ENCODE peak calls at places on chromosomes 1 and 21, in five cellular contexts. H is CD4-positive, alpha-beta T cell; D is CD8-positive, alpha-beta T cell; K is BJ; G is heart right ventricle. O is an unnamed sample.

GRCh38 chr1:221776495-221777413 is 34.9 kb upstream of the DUSP10 start:
- DNase-seq in H (no peak), G (no peak), K (no peak), D (no peak), O (no peak)

GRCh38 chr1:28323720-28324119 is 5.1 kb upstream of the MED18 start:
- DNase-seq in H (no peak), G (no peak), K (no peak), D (no peak), O (no peak)

GRCh38 chr1:38178236-38178635 is 131.6 kb upstream of the POU3F1 start:
- DNase-seq in K (no peak), D (no peak), G (no peak), H (no peak), O (no peak)

GRCh38 chr1:25343872-25344271 is 5.7 kb downstream of the TMEM50A start:
- DNase-seq in D (no peak), H (no peak), G (no peak), K (peak; percentile 70), O (no peak)

GRCh38 chr1:157505481-157506272 is 46.6 kb downstream of the FCRL5 start:
- DNase-seq in H (peak; percentile 5), G (peak; percentile 19), K (no peak), D (peak; percentile 19), O (peak; percentile 67)

GRCh38 chr1:212218911-212219310 is 66.3 kb upstream of the PPP2R5A start:
- DNase-seq in H (no peak), G (no peak), D (no peak), K (peak; percentile 66), O (no peak)

GRCh38 chr1:53091841-53092645 is 30.0 kb downstream of the PODN start:
- DNase-seq in D (no peak), K (no peak), H (no peak), G (peak; percentile 74), O (no peak)

GRCh38 chr1:246459213-246459612 is 47.9 kb downstream of the SMYD3 start:
- DNase-seq in D (no peak), G (no peak), H (no peak), K (no peak), O (no peak)

GRCh38 chr1:227316941-227317540 is 1.3 kb downstream of the CDC42BPA start:
- DNase-seq in G (no peak), H (no peak), K (no peak), D (no peak), O (no peak)

GRCh38 chr1:239455743-239456142 is 69.4 kb downstream of the CHRM3 start:
- DNase-seq in G (no peak), D (no peak), H (no peak), K (no peak), O (no peak)

GRCh38 chr21:42378418-42378817 is 12.1 kb upstream of the TFF1 start:
- DNase-seq in K (no peak), D (no peak), H (no peak), G (no peak), O (no peak)

GRCh38 chr1:33348676-33349080 is 27.8 kb upstream of the A3GALT2 start:
- DNase-seq in G (no peak), K (no peak), D (no peak), H (no peak), O (no peak)

GRCh38 chr1:56710646-56711045 is 65.5 kb downstream of the PRKAA2 start:
- DNase-seq in K (peak; percentile 43), H (no peak), G (no peak), D (no peak), O (no peak)

GRCh38 chr1:172746091-172746949 is 87.4 kb downstream of the FASLG start:
- DNase-seq in G (no peak), H (no peak), K (peak; percentile 94), D (peak; percentile 30), O (no peak)

GRCh38 chr1:227583354-227583753 is 20.0 kb downstream of the ZNF678 start:
- DNase-seq in G (no peak), K (no peak), D (no peak), H (no peak), O (no peak)

GRCh38 chr1:52032785-52033131 is 852 bp downstream of the KTI12 start:
- DNase-seq in K (no peak), H (no peak), D (peak; percentile 6), G (peak; percentile 11), O (no peak)

GRCh38 chr1:39081266-39082139 is 55.4 kb downstream of the NDUFS5 start:
- DNase-seq in G (no peak), D (no peak), H (no peak), K (no peak), O (peak; percentile 38)

GRCh38 chr1:225318706-225319575 is 108.9 kb downstream of the LBR start:
- DNase-seq in G (peak; percentile 10), K (no peak), D (no peak), H (no peak), O (no peak)

GRCh38 chr1:205423248-205423647 is 1.4 kb upstream of the LEMD1 start:
- DNase-seq in K (no peak), H (no peak), D (no peak), G (no peak), O (no peak)

GRCh38 chr1:110749960-110750359 is 75.2 kb upstream of the KCNA3 start:
- DNase-seq in D (no peak), H (no peak), K (no peak), G (no peak), O (no peak)

GRCh38 chr1:111878649-111879048 is 110.8 kb downstream of the KCND3 start:
- DNase-seq in G (no peak), D (no peak), H (no peak), K (no peak), O (no peak)

GRCh38 chr1:205442051-205442721 is 13.7 kb downstream of the BLACAT1 start:
- DNase-seq in G (no peak), H (no peak), D (no peak), K (no peak), O (no peak)

GRCh38 chr1:17866451-17867029 is 111.4 kb downstream of the ACTL8 start:
- DNase-seq in G (no peak), D (no peak), K (peak; percentile 80), H (no peak), O (no peak)

GRCh38 chr1:212520746-212521145 is 87.8 kb upstream of the ATF3 start:
- DNase-seq in D (no peak), H (no peak), K (no peak), G (no peak), O (no peak)

GRCh38 chr1:223717695-223718363 is 5.5 kb downstream of the CAPN2 start:
- DNase-seq in H (no peak), D (no peak), K (no peak), G (no peak), O (no peak)

GRCh38 chr1:172948457-172948856 is 102.3 kb downstream of the TNFSF18 start:
- DNase-seq in K (no peak), G (no peak), H (no peak), D (peak; percentile 9), O (no peak)

GRCh38 chr1:234768569-234769283 is 158.7 kb upstream of the IRF2BP2 start:
- DNase-seq in H (no peak), D (no peak), G (no peak), K (no peak), O (no peak)

GRCh38 chr1:203044546-203044975 is 18.3 kb downstream of the PPFIA4 start:
- DNase-seq in K (no peak), G (no peak), H (no peak), D (no peak), O (no peak)

GRCh38 chr1:212749924-212750535 is 41.5 kb downstream of the NSL1 start:
- DNase-seq in H (no peak), D (no peak), K (no peak), G (no peak), O (peak; percentile 41)

GRCh38 chr1:59193443-59194093 is 103.3 kb upstream of the FGGY start:
- DNase-seq in K (no peak), H (no peak), G (no peak), D (no peak), O (no peak)

GRCh38 chr1:44890007-44890406 is 47.0 kb upstream of the PTCH2 start:
- DNase-seq in K (no peak), G (no peak), H (no peak), D (no peak), O (no peak)

GRCh38 chr1:25193151-25193742 is 39.1 kb downstream of the SYF2 start:
- DNase-seq in K (no peak), D (no peak), H (no peak), G (no peak), O (no peak)

GRCh38 chr1:161725888-161726630 is 4.7 kb downstream of the FCRLB start:
- DNase-seq in H (peak; percentile 10), K (no peak), D (peak; percentile 17), G (peak; percentile 49), O (no peak)

DNA sequence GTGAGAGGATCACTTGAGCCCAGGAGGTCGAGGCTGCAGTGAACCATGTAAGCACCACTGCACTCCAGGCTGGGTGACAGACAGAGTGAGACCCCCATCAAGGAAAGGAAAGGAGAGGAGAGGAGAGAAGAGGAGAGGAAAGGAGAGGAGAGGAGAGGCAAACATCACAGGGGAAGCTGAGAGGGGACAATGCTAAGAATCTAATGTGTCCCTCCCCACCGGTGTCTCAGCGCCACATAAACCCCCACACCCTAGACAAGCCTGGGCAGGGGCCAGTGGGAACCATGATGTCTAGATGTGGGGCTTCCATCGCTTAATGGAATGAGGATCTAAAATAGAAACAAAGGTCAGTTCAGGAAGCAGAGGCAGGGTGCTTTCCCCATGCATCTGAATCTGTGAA is 16.1 kb upstream of the LAPTM5 start:
- DNase-seq in G (no peak), H (no peak), D (no peak), K (no peak), O (no peak)
- TF ChIP-seq CTCF in G (no peak), H (no peak), D (no peak), K (no peak), O (no peak)

DNA sequence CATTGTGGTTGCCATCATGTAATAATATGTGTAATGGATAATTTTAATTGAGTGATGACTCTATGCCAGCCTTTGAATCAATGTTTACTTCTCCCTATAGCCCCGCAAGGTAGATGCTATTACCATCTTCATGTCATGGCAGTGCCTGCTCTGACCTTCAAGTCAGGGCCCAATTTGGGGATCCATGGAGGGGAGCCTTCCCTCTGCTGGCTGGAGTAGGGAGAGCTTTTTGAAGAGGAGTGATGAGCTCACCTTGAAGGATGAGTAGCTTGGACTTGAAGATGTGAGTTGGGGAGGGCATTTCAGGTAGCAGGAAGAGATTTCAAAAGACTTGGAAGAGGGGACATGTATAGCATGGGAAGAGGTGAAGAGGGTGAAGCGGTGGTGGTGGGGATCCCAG is 189.2 kb downstream of the FOXD2 start:
- DNase-seq in H (no peak), D (no peak), K (no peak), G (no peak), O (no peak)
- TF ChIP-seq CTCF in H (no peak), D (no peak), K (no peak), G (no peak), O (no peak)

GRCh38 chr1:109396971-109397370 is 747 bp downstream of the SORT1 start:
- DNase-seq in H (no peak), K (no peak), G (no peak), D (no peak), O (no peak)
- TF ChIP-seq CTCF in H (no peak), K (no peak), G (no peak), D (no peak), O (no peak)

GRCh38 chr1:151134396-151134795 is 12.0 kb downstream of the SEMA6C start:
- DNase-seq in G (no peak), H (no peak), K (no peak), D (no peak), O (no peak)

GRCh38 chr1:151137789-151138188 is 8.6 kb downstream of the SEMA6C start:
- DNase-seq in K (no peak), H (no peak), G (no peak), D (no peak), O (no peak)

GRCh38 chr1:151133339-151133761 is 13.1 kb downstream of the SEMA6C start:
- DNase-seq in D (no peak), G (no peak), K (no peak), H (no peak), O (no peak)

GRCh38 chr1:151134991-151135390 is 11.4 kb downstream of the SEMA6C start:
- DNase-seq in H (no peak), G (no peak), D (no peak), K (no peak), O (no peak)

GRCh38 chr1:151135433-151136385 is 10.7 kb downstream of the SEMA6C start:
- DNase-seq in H (no peak), G (no peak), K (no peak), D (no peak), O (no peak)
- TF ChIP-seq CTCF in H (no peak), G (no peak), K (no peak), D (no peak), O (peak; percentile 3)